ENCODE peak calls at places on chromosomes 4 and X, in six cellular contexts. One of them, this sample, is unnamed.

GRCh38 chr4:8336412-8337075 is 67.0 kb downstream of the HTRA3 start:
- DNase-seq in PC-3: peak; percentile 75
- DNase-seq in AG04450: no peak
- DNase-seq in mesenchymal stem cell: peak; percentile 10
- DNase-seq in IMR-90: peak; percentile 55
- DNase-seq in H1: peak; percentile 10
- DNase-seq in this sample: peak; percentile 22

GRCh38 chrX:109830157-109830703 is 97.2 kb upstream of the ACSL4 start:
- DNase-seq in PC-3: no peak
- DNase-seq in AG04450: no peak
- DNase-seq in mesenchymal stem cell: no peak
- DNase-seq in IMR-90: no peak
- DNase-seq in H1: no peak
- DNase-seq in this sample: no peak

GRCh38 chr4:7295201-7295916 is 103.0 kb downstream of the SORCS2 start:
- DNase-seq in PC-3: no peak
- DNase-seq in AG04450: no peak
- DNase-seq in mesenchymal stem cell: no peak
- DNase-seq in IMR-90: no peak
- DNase-seq in H1: no peak
- DNase-seq in this sample: no peak

GRCh38 chr4:183455431-183456145 is 11.2 kb downstream of the CDKN2AIP start:
- DNase-seq in PC-3: no peak
- DNase-seq in AG04450: no peak
- DNase-seq in mesenchymal stem cell: peak; percentile 6
- DNase-seq in IMR-90: peak; percentile 30
- DNase-seq in H1: no peak
- DNase-seq in this sample: no peak

GRCh38 chr4:4558881-4559280 is 17.0 kb upstream of the STX18 start:
- DNase-seq in PC-3: no peak
- DNase-seq in AG04450: no peak
- DNase-seq in mesenchymal stem cell: no peak
- DNase-seq in IMR-90: no peak
- DNase-seq in H1: no peak
- DNase-seq in this sample: no peak

GRCh38 chr4:5045099-5045498 is 6.2 kb upstream of the STK32B start:
- DNase-seq in PC-3: no peak
- DNase-seq in AG04450: no peak
- DNase-seq in mesenchymal stem cell: no peak
- DNase-seq in IMR-90: no peak
- DNase-seq in H1: no peak
- DNase-seq in this sample: no peak

GRCh38 chr4:139028191-139028661 is 12.6 kb downstream of the NOCT start:
- DNase-seq in PC-3: no peak
- DNase-seq in AG04450: no peak
- DNase-seq in mesenchymal stem cell: no peak
- DNase-seq in IMR-90: no peak
- DNase-seq in H1: no peak
- DNase-seq in this sample: peak; percentile 80

GRCh38 chr4:163495900-163496299 is 1.4 kb downstream of the TMA16 start:
- DNase-seq in PC-3: no peak
- DNase-seq in AG04450: no peak
- DNase-seq in mesenchymal stem cell: peak; percentile 13
- DNase-seq in IMR-90: no peak
- DNase-seq in H1: no peak
- DNase-seq in this sample: no peak

GRCh38 chr4:184170996-184171395 is 46.7 kb downstream of the ENPP6 start:
- DNase-seq in PC-3: peak; percentile 55
- DNase-seq in AG04450: peak; percentile 54
- DNase-seq in mesenchymal stem cell: peak; percentile 31
- DNase-seq in IMR-90: peak; percentile 82
- DNase-seq in H1: no peak
- DNase-seq in this sample: no peak

GRCh38 chr4:3188118-3188517 is 60.8 kb upstream of the MSANTD1 start:
- DNase-seq in PC-3: no peak
- DNase-seq in AG04450: no peak
- DNase-seq in mesenchymal stem cell: no peak
- DNase-seq in IMR-90: no peak
- DNase-seq in H1: no peak
- DNase-seq in this sample: no peak

GRCh38 chrX:136608295-136608933 is 39.5 kb upstream of the CD40LG start:
- DNase-seq in PC-3: peak; percentile 57
- DNase-seq in AG04450: no peak
- DNase-seq in mesenchymal stem cell: no peak
- DNase-seq in IMR-90: no peak
- DNase-seq in H1: peak; percentile 42
- DNase-seq in this sample: peak; percentile 55

GRCh38 chr4:472881-473574 is 25.9 kb downstream of the ZNF721 start:
- DNase-seq in PC-3: no peak
- DNase-seq in AG04450: no peak
- DNase-seq in mesenchymal stem cell: peak; percentile 37
- DNase-seq in IMR-90: peak; percentile 0
- DNase-seq in H1: no peak
- DNase-seq in this sample: no peak

GRCh38 chr4:23788460-23788859 is 101.4 kb downstream of the PPARGC1A start:
- DNase-seq in PC-3: no peak
- DNase-seq in AG04450: no peak
- DNase-seq in mesenchymal stem cell: peak; percentile 71
- DNase-seq in IMR-90: peak; percentile 26
- DNase-seq in H1: no peak
- DNase-seq in this sample: peak; percentile 34

GRCh38 chrX:149470960-149471359 is 34.1 kb downstream of the IDS start:
- DNase-seq in PC-3: peak; percentile 85
- DNase-seq in AG04450: no peak
- DNase-seq in mesenchymal stem cell: peak; percentile 61
- DNase-seq in IMR-90: peak; percentile 44
- DNase-seq in H1: peak; percentile 87
- DNase-seq in this sample: peak; percentile 78

GRCh38 chr4:19936471-19936870 is 315.2 kb upstream of the SLIT2 start:
- DNase-seq in PC-3: no peak
- DNase-seq in AG04450: peak; percentile 63
- DNase-seq in mesenchymal stem cell: peak; percentile 58
- DNase-seq in IMR-90: peak; percentile 88
- DNase-seq in H1: no peak
- DNase-seq in this sample: no peak

GRCh38 chr4:78606530-78607095 is 55.0 kb downstream of the ANXA3 start:
- DNase-seq in PC-3: no peak
- DNase-seq in AG04450: no peak
- DNase-seq in mesenchymal stem cell: no peak
- DNase-seq in IMR-90: no peak
- DNase-seq in H1: no peak
- DNase-seq in this sample: no peak

GRCh38 chr4:100083289-100083688 is 107.0 kb downstream of the DDIT4L start:
- DNase-seq in PC-3: no peak
- DNase-seq in AG04450: no peak
- DNase-seq in mesenchymal stem cell: no peak
- DNase-seq in IMR-90: no peak
- DNase-seq in H1: no peak
- DNase-seq in this sample: no peak

GRCh38 chr4:100084892-100085291 is 105.4 kb downstream of the DDIT4L start:
- DNase-seq in PC-3: no peak
- DNase-seq in AG04450: no peak
- DNase-seq in mesenchymal stem cell: no peak
- DNase-seq in IMR-90: no peak
- DNase-seq in H1: no peak
- DNase-seq in this sample: no peak

GRCh38 chr4:100079264-100079663 is 111.0 kb downstream of the DDIT4L start:
- DNase-seq in PC-3: no peak
- DNase-seq in AG04450: no peak
- DNase-seq in mesenchymal stem cell: no peak
- DNase-seq in IMR-90: no peak
- DNase-seq in H1: no peak
- DNase-seq in this sample: no peak

GRCh38 chr4:100082852-100083251 is 107.4 kb downstream of the DDIT4L start:
- DNase-seq in PC-3: peak; percentile 13
- DNase-seq in AG04450: no peak
- DNase-seq in mesenchymal stem cell: no peak
- DNase-seq in IMR-90: no peak
- DNase-seq in H1: no peak
- DNase-seq in this sample: no peak

GRCh38 chr4:100081511-100081910 is 108.8 kb downstream of the DDIT4L start:
- DNase-seq in PC-3: peak; percentile 55
- DNase-seq in AG04450: no peak
- DNase-seq in mesenchymal stem cell: no peak
- DNase-seq in IMR-90: no peak
- DNase-seq in H1: no peak
- DNase-seq in this sample: no peak
- H3K27ac ChIP-seq in PC-3: no peak overlapping the region
- H3K27ac ChIP-seq in AG04450: no peak overlapping the region
- H3K27ac ChIP-seq in mesenchymal stem cell: no peak overlapping the region
- H3K27ac ChIP-seq in IMR-90: no peak overlapping the region
- H3K27ac ChIP-seq in H1: no peak overlapping the region
- H3K27ac ChIP-seq in this sample: no peak overlapping the region

DNA sequence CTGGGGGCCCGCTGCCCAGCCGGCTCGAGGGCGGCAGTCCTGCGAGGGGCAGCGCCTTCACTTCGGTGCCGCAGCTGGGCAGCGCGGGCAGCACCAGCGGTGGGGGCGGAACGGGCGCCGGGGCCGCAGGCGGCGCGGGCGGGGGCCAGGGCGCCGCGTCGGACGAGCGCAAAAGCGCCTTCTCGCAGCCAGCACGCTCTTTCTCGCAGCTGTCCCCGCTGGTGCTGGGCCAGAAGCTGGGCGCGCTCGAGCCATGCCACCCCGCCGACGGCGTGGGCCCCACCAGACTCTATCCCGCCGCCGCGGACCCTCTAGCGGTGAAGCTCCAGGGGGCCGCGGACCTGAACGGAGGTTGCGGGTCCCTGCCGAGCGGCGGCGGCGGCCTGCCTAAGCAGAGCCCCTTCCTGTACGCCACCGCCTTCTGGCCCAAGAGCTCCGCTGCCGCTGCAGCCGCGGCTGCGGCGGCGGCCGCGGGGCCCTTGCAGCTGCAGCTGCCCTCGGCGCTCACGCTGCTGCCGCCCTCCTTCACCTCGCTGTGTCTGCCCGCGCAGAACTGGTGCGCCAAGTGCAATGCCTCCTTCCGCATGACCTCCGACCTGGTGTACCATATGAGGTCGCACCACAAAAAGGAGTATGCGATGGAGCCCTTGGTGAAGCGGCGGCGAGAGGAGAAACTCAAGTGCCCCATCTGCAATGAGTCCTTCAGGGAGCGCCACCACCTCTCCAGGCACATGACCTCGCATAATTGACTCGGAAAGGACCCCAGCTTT is 5.7 kb downstream of the PRDM8 start:
- DNase-seq in PC-3: no peak
- DNase-seq in AG04450: no peak
- DNase-seq in mesenchymal stem cell: peak; percentile 58
- DNase-seq in IMR-90: peak; percentile 35
- DNase-seq in H1: peak; percentile 70
- DNase-seq in this sample: no peak
- H3K27ac ChIP-seq in PC-3: no peak overlapping the region
- H3K27ac ChIP-seq in AG04450: no peak overlapping the region
- H3K27ac ChIP-seq in mesenchymal stem cell: no peak overlapping the region
- H3K27ac ChIP-seq in IMR-90: peak overlapping the region; percentile 89
- H3K27ac ChIP-seq in H1: no peak overlapping the region
- H3K27ac ChIP-seq in this sample: peak overlapping the region; percentile 90

DNA sequence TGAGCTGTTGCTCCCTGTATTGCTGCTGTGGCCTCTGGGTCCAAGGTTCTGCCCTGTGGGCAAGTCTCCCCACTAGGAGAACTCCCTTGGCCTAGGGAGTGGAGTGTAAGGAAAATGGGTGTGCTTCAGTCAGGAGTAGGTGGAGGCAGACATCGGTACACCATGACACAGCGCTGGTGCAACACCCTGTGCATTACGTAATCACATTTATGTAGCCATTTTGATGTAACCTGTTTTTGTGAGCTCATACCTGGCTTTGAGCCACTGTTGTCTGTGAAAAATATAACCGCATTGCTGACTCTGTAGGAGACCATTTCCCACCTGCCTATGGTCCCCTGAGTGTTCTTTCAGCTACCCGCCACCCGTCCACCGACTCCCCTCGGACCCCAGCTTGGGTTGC is 700.5 kb upstream of the AGA start:
- DNase-seq in PC-3: no peak
- DNase-seq in AG04450: no peak
- DNase-seq in mesenchymal stem cell: no peak
- DNase-seq in IMR-90: no peak
- DNase-seq in H1: no peak
- DNase-seq in this sample: no peak
- H3K27ac ChIP-seq in PC-3: no peak overlapping the region
- H3K27ac ChIP-seq in AG04450: no peak overlapping the region
- H3K27ac ChIP-seq in mesenchymal stem cell: no peak overlapping the region
- H3K27ac ChIP-seq in IMR-90: no peak overlapping the region
- H3K27ac ChIP-seq in H1: no peak overlapping the region
- H3K27ac ChIP-seq in this sample: no peak overlapping the region

GRCh38 chrX:15906544-15906943 is 51.9 kb upstream of the AP1S2 start:
- DNase-seq in PC-3: no peak
- DNase-seq in AG04450: no peak
- DNase-seq in mesenchymal stem cell: peak; percentile 7
- DNase-seq in IMR-90: peak; percentile 5
- DNase-seq in H1: no peak
- DNase-seq in this sample: no peak

GRCh38 chrX:15909605-15910004 is 55.0 kb upstream of the AP1S2 start:
- DNase-seq in PC-3: no peak
- DNase-seq in AG04450: no peak
- DNase-seq in mesenchymal stem cell: no peak
- DNase-seq in IMR-90: no peak
- DNase-seq in H1: no peak
- DNase-seq in this sample: no peak

GRCh38 chrX:15911729-15912550 is 57.3 kb upstream of the AP1S2 start:
- DNase-seq in PC-3: peak; percentile 8
- DNase-seq in AG04450: no peak
- DNase-seq in mesenchymal stem cell: no peak
- DNase-seq in IMR-90: no peak
- DNase-seq in H1: no peak
- DNase-seq in this sample: no peak

GRCh38 chrX:15913161-15913560 is 58.5 kb upstream of the AP1S2 start:
- DNase-seq in PC-3: no peak
- DNase-seq in AG04450: no peak
- DNase-seq in mesenchymal stem cell: no peak
- DNase-seq in IMR-90: no peak
- DNase-seq in H1: no peak
- DNase-seq in this sample: no peak

DNA sequence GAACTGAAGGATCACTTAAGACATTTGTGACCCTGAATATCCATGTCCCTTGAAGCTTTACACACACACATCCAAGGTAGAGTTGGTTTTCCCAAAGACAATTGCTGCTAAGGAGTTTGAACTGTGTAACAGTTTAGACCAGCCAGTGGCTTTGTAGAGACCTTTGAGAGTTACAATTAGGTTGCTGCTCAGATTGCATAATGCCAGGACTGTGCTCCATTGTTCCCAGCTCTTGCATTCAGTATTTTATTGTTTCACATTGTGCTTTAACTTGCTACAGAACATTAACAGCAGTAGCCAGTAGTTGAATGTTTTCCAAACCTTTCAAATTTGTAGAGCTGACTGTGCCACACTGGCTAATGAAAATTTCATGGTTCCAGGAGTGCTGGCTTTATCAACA is 54.3 kb upstream of the AP1S2 start:
- DNase-seq in PC-3: no peak
- DNase-seq in AG04450: no peak
- DNase-seq in mesenchymal stem cell: no peak
- DNase-seq in IMR-90: no peak
- DNase-seq in H1: no peak
- DNase-seq in this sample: no peak
- H3K27ac ChIP-seq in PC-3: no peak overlapping the region
- H3K27ac ChIP-seq in AG04450: no peak overlapping the region
- H3K27ac ChIP-seq in mesenchymal stem cell: no peak overlapping the region
- H3K27ac ChIP-seq in IMR-90: no peak overlapping the region
- H3K27ac ChIP-seq in H1: peak overlapping the region; percentile 79
- H3K27ac ChIP-seq in this sample: no peak overlapping the region

This sample was measured in stomach.